ENCODE peak calls at places on chromosome 2, in nine cellular contexts. A is small intestine; O is GDM1; U is activated CD8-positive, alpha-beta memory T cell treated with anti-CD3 and anti-CD28 coated beads for 48 hours; G is RWPE1; M is stimulated activated CD4-positive, alpha-beta T cell treated with anti-CD3 and anti-CD28 coated beads, Interleukin-4, amount 100 ng/mL, for 4 hours; D is head of caudate nucleus; W is effector memory CD8-positive, alpha-beta T cell; P is activated gamma-delta T cell treated with Interleukin-2 at 50 U/mL for 16 hours. I is an unnamed sample.

GRCh38 chr2:234676109-234676858 is 179.4 kb upstream of the ARL4C start:
- DNase-seq in A (no peak), O (no peak), U (no peak), G (no peak), M (no peak), D (no peak), W (no peak), P (no peak), I (no peak)

GRCh38 chr2:174473796-174474195 is 13.0 kb downstream of the GPR155 start:
- DNase-seq in A (no peak), O (no peak), U (no peak), G (no peak), M (no peak), D (no peak), W (no peak), P (no peak), I (no peak)

GRCh38 chr2:186827862-186828492 is 21.0 kb downstream of the ZSWIM2 start:
- DNase-seq in A (no peak), O (no peak), U (no peak), G (no peak), M (no peak), D (no peak), W (no peak), P (no peak), I (no peak)

GRCh38 chr2:24881158-24881557 is 38.9 kb downstream of the ADCY3 start:
- DNase-seq in A (no peak), O (no peak), U (no peak), G (no peak), M (no peak), D (no peak), W (no peak), P (no peak), I (no peak)

GRCh38 chr2:42032796-42033195 is 15.0 kb upstream of the PKDCC start:
- DNase-seq in A (no peak), O (no peak), U (no peak), G (no peak), M (no peak), D (no peak), W (no peak), P (no peak), I (no peak)

GRCh38 chr2:9199716-9200633 is 6.6 kb upstream of the ASAP2 start:
- DNase-seq in A (no peak), O (no peak), U (no peak), G (no peak), M (no peak), D (no peak), W (no peak), P (no peak), I (no peak)

GRCh38 chr2:142052220-142052863 is 78.5 kb downstream of the LRP1B start:
- DNase-seq in A (no peak), O (no peak), U (no peak), G (peak; percentile 10), M (no peak), D (no peak), W (no peak), P (no peak), I (no peak)

GRCh38 chr2:101559576-101559975 is 84.7 kb upstream of the RFX8 start:
- DNase-seq in A (no peak), O (no peak), U (no peak), G (peak; percentile 28), M (no peak), D (no peak), W (no peak), P (no peak), I (no peak)

GRCh38 chr2:189466656-189467055 is 25.4 kb downstream of the WDR75 start:
- DNase-seq in A (peak; percentile 43), O (no peak), U (no peak), G (no peak), M (no peak), D (no peak), W (no peak), P (no peak), I (no peak)

GRCh38 chr2:120175000-120175581 is 48.1 kb downstream of the TMEM185B start:
- DNase-seq in A (peak; percentile 67), O (peak; percentile 22), U (no peak), G (peak; percentile 63), M (no peak), D (peak; percentile 35), W (peak; percentile 26), P (peak; percentile 17), I (no peak)

GRCh38 chr2:96948483-96949152 is 37.8 kb downstream of the FAM178B start:
- DNase-seq in A (no peak), O (no peak), U (no peak), G (no peak), M (no peak), D (no peak), W (no peak), P (no peak), I (no peak)

GRCh38 chr2:85308951-85309555 is 18.7 kb downstream of the TGOLN2 start:
- DNase-seq in A (no peak), O (no peak), U (no peak), G (no peak), M (no peak), D (peak; percentile 74), W (no peak), P (no peak), I (no peak)

GRCh38 chr2:237482485-237482884 is 4.6 kb upstream of the MLPH start:
- DNase-seq in A (peak; percentile 73), O (no peak), U (no peak), G (no peak), M (no peak), D (peak; percentile 65), W (no peak), P (no peak), I (no peak)

GRCh38 chr2:54850171-54851122 is 127.0 kb downstream of the EML6 start:
- DNase-seq in A (no peak), O (no peak), U (no peak), G (peak; percentile 15), M (no peak), D (no peak), W (no peak), P (no peak), I (no peak)

GRCh38 chr2:42327125-42327524 is 33.9 kb downstream of the COX7A2L start:
- DNase-seq in A (no peak), O (no peak), U (no peak), G (no peak), M (no peak), D (no peak), W (no peak), P (no peak), I (no peak)

GRCh38 chr2:227471924-227472264 is at the start of gene AGFG1:
- DNase-seq in A (peak; percentile 79), O (peak; percentile 68), U (peak; percentile 89), G (peak; percentile 91), M (peak; percentile 88), D (peak; percentile 94), W (peak; percentile 85), P (peak; percentile 78), I (peak; percentile 69)

GRCh38 chr2:15670981-15671380 is 79.3 kb downstream of the DDX1 start:
- DNase-seq in A (no peak), O (no peak), U (no peak), G (no peak), M (no peak), D (no peak), W (no peak), P (no peak), I (no peak)

GRCh38 chr2:45652090-45653050 is 895 bp downstream of the PRKCE start:
- DNase-seq in A (peak; percentile 21), O (no peak), U (peak; percentile 18), G (no peak), M (peak; percentile 12), D (peak; percentile 41), W (peak; percentile 17), P (peak; percentile 16), I (no peak)

GRCh38 chr2:45138904-45139303 is 129.7 kb upstream of the SIX2 start:
- DNase-seq in A (no peak), O (no peak), U (no peak), G (no peak), M (no peak), D (no peak), W (no peak), P (no peak), I (no peak)

GRCh38 chr2:232502901-232503791 is 15.5 kb upstream of the ECEL1 start:
- DNase-seq in A (peak; percentile 9), O (no peak), U (no peak), G (peak; percentile 33), M (peak; percentile 43), D (peak; percentile 28), W (peak; percentile 8), P (no peak), I (no peak)

GRCh38 chr2:235940330-235940729 is 227.9 kb downstream of the GBX2 start:
- DNase-seq in A (peak; percentile 5), O (no peak), U (no peak), G (peak; percentile 37), M (no peak), D (no peak), W (no peak), P (no peak), I (no peak)

GRCh38 chr2:174603280-174603679 is 5.7 kb upstream of the WIPF1 start:
- DNase-seq in A (peak; percentile 50), O (peak; percentile 58), U (no peak), G (no peak), M (peak; percentile 23), D (peak; percentile 64), W (peak; percentile 59), P (peak; percentile 52), I (peak; percentile 14)

GRCh38 chr2:170505631-170506270 is 209.4 kb upstream of the SP5 start:
- DNase-seq in A (no peak), O (no peak), U (no peak), G (no peak), M (no peak), D (peak; percentile 83), W (no peak), P (no peak), I (no peak)